ENCODE peak calls at places on chromosome 21, in five cellular contexts. V is neuronal stem cell, Z is trophoblast cell, K is H9, L is H1. Y is an unnamed sample.

GRCh38 chr21:32494946-32495703 is 82.6 kb downstream of the EVA1C start:
- DNase-seq in L (no peak), K (no peak), Z (no peak), V (no peak), Y (no peak)

GRCh38 chr21:42423197-42423675 is 19.5 kb downstream of the UBASH3A start:
- DNase-seq in L (no peak), Z (no peak), V (no peak), K (no peak), Y (no peak)

GRCh38 chr21:36155603-36156338 is 853 bp upstream of the DOP1B start:
- DNase-seq in L (peak), Z (peak), K (peak), V (no peak), Y (no peak)

GRCh38 chr21:41678944-41679343 is 87.9 kb downstream of the RIPK4 start:
- DNase-seq in K (peak), V (peak), L (peak), Z (peak), Y (peak)

GRCh38 chr21:40179167-40179566 is 311.9 kb downstream of the PCP4 start:
- DNase-seq in L (no peak), K (no peak), Z (no peak), V (no peak), Y (no peak)

GRCh38 chr21:33149166-33149565 is 79.2 kb downstream of the OLIG1 start:
- DNase-seq in Z (no peak), K (no peak), L (no peak), V (no peak), Y (no peak)

GRCh38 chr21:28608646-28609045 is 384.0 kb downstream of the LTN1 start:
- DNase-seq in V (no peak), K (no peak), Z (no peak), L (no peak), Y (no peak)

GRCh38 chr21:45378258-45378966 is 26.6 kb upstream of the COL18A1 start:
- DNase-seq in Z (no peak), V (peak), K (peak), L (peak), Y (peak)

GRCh38 chr21:31446206-31446900 is 102.3 kb upstream of the TIAM1 start:
- DNase-seq in L (no peak), V (no peak), K (no peak), Z (no peak), Y (no peak)

GRCh38 chr21:31351973-31352372 is 7.9 kb upstream of the TIAM1 start:
- DNase-seq in V (no peak), K (no peak), Z (peak), L (no peak), Y (no peak)

GRCh38 chr21:25646541-25646940 is 7.5 kb downstream of the JAM2 start:
- DNase-seq in K (no peak), V (no peak), L (no peak), Z (no peak), Y (no peak)

GRCh38 chr21:25643486-25643885 is 4.4 kb downstream of the JAM2 start:
- DNase-seq in L (no peak), Z (no peak), V (no peak), K (no peak), Y (no peak)

DNA sequence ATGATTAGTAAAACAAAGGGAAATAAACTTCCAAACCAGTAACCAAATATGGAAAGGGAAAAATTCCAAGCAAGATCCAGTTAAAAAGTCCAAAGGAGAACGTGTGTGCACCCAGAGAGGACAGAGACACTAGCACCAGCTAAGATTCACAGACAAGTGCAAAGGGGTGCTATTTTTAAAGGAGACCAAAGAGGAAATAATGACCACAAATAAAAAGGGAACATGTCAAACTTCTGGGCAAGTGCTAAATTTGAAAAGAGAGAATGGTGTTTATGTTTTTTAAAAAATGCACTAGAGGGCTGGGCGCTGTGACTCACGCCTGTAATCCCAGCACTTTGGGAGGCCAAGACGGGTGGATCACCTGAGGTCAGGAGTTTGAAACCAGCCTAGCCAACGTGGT is 8.6 kb downstream of the JAM2 start:
- DNase-seq in L (no peak), K (no peak), V (no peak), Z (no peak), Y (no peak)
- H2BK12ac ChIP-seq in L (no peak), K (no peak), V (no peak), Z (no peak), Y (no peak)

GRCh38 chr21:16124397-16125130 is 394.8 kb downstream of the USP25 start:
- DNase-seq in V (no peak), Z (no peak), L (no peak), K (no peak), Y (peak)

GRCh38 chr21:16125274-16125673 is 395.5 kb downstream of the USP25 start:
- DNase-seq in K (no peak), L (no peak), Z (no peak), V (no peak), Y (no peak)
- H4K8ac ChIP-seq in K (no peak), L (no peak), Z (no peak), V (no peak), Y (no peak)

GRCh38 chr21:37669249-37669648 is 247.0 kb downstream of the KCNJ6 start:
- DNase-seq in L (no peak), Z (no peak), K (no peak), V (no peak), Y (no peak)

GRCh38 chr21:37668462-37669239 is 247.6 kb downstream of the KCNJ6 start:
- DNase-seq in L (no peak), Z (no peak), K (peak), V (no peak), Y (no peak)

GRCh38 chr21:37673801-37674575 is 242.3 kb downstream of the KCNJ6 start:
- DNase-seq in L (no peak), V (no peak), Z (peak), K (no peak), Y (no peak)

GRCh38 chr21:37671381-37671780 is 244.9 kb downstream of the KCNJ6 start:
- DNase-seq in L (no peak), V (no peak), K (no peak), Z (no peak), Y (no peak)

DNA sequence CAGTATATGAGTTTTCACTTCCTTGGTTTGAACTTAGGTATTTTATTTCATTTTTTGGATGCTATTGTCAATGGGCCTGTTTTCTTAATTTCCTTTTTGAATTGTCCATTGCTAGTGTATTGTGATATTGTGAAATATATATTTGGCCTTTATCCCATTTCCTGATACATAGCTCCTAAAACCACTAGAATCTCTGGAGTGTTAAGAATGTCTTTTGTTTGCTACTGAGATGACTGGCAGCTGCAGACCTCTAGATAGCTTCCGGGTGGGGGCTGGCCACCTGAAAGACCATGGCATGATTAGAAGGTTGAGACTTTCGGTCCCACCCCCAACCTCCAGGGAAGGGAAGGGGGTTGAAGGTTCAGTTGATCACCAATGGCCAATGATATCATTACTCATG is 245.4 kb downstream of the KCNJ6 start:
- DNase-seq in Z (peak), V (no peak), K (no peak), L (no peak), Y (peak)
- H2BK12ac ChIP-seq in Z (no peak), V (no peak), K (no peak), L (peak), Y (no peak)

GRCh38 chr21:27569091-27569490 is 602.2 kb upstream of the ADAMTS5 start:
- DNase-seq in L (no peak), K (no peak), Z (no peak), V (no peak), Y (no peak)

GRCh38 chr21:27566521-27566920 is 599.6 kb upstream of the ADAMTS5 start:
- DNase-seq in V (no peak), K (no peak), L (no peak), Z (no peak), Y (no peak)

GRCh38 chr21:27562303-27562702 is 595.4 kb upstream of the ADAMTS5 start:
- DNase-seq in K (no peak), L (no peak), V (no peak), Z (no peak), Y (no peak)

GRCh38 chr21:27564684-27565280 is 597.9 kb upstream of the ADAMTS5 start:
- DNase-seq in K (peak), L (no peak), V (peak), Z (peak), Y (peak)

GRCh38 chr21:27565418-27565817 is 598.5 kb upstream of the ADAMTS5 start:
- DNase-seq in L (no peak), V (no peak), K (no peak), Z (no peak), Y (no peak)
- H4K8ac ChIP-seq in L (no peak), V (no peak), K (no peak), Z (no peak), Y (no peak)

DNA sequence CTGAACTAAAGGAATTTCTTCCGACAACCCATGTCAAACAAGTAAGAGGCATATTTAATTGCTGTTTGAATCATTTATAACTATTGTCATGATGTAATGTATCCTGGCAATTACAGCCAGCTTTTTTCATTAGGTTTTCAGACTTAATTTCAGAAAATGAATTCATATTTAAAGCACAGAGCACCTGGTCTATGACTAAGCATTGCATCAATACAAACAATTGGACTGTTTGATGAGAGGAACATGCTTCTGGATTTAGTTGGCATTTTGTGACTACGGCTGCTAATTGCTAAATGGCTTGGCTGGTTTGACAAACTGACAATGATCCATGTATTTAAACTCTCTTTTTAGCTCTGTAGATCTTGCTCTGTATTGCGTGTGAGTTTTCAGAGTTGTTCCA is 853.4 kb downstream of the NCAM2 start:
- DNase-seq in V (no peak), Z (no peak), K (no peak), L (no peak), Y (no peak)
- H2BK12ac ChIP-seq in V (no peak), Z (no peak), K (no peak), L (no peak), Y (no peak)

DNA sequence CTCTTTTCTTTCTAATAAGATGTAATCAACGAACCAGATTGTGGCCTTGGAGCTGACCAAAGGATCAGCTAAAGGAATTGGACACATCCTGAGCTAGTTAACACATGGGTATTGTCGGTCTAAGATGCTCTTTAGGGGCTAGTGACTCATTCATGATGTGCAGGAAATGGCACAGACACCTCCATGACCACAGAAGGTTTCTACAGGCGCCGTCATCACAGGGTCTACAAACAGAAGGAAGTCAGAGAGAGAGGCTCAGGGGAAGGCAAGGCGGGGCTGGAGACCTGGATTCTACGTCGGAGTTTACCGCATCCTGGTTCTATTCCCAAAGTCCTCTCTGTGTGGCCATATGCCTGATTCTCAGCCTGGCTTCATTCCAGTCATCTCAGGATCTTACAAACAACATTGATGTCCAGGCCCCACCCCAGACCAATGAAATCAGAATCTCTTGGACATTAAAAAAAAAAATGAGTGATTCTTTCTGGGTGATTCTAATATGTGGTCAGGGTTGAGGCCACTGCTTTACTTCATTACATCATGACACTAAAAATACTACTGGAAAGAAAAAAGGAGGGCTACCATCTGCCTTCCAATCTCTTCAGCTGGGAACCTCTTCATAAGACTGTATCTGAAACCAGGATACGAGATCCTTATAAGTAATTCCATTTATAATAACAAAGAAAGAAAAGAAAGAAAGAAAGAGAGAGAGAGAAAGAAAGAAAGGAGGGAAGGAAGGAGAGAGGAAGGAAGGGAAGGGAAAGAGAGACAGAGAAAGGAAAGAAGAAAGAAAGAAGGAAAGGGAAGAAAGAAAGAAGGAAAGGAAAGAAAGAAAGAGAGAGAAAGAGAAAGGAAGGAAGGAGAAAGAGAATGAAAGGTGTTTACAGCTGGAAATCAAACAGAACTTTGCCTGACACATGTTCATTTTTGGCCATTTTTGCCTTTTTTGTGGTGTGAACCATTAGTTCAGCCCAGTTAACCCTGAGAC is 11.6 kb upstream of the KCNJ15 start:
- DNase-seq in L (no peak), K (no peak), V (no peak), Z (peak), Y (peak)
- H4K8ac ChIP-seq in L (no peak), K (no peak), V (no peak), Z (no peak), Y (no peak)

GRCh38 chr21:15190837-15191236 is 126.0 kb upstream of the NRIP1 start:
- DNase-seq in L (no peak), K (no peak), Z (no peak), V (no peak), Y (no peak)
- H2BK12ac ChIP-seq in L (no peak), K (no peak), Z (no peak), V (no peak), Y (no peak)

Y was measured in mesenchymal stem cell.